ENCODE peak calls at places on chromosomes 11 and 22, in six cellular contexts. X, M, R, V, K and T are unnamed samples.

GRCh38 chr11:119975561-119976152 is 162.3 kb downstream of the TRIM29 start:
- DNase-seq in K (no peak), X (no peak), V (no peak), M (no peak), R (no peak), T (no peak)

GRCh38 chr11:12461516-12461915 is 84.1 kb downstream of the PARVA start:
- DNase-seq in R (no peak), V (no peak), M (no peak), X (no peak), K (no peak), T (no peak)

GRCh38 chr11:100681064-100681502 is 6.0 kb upstream of the ARHGAP42 start:
- DNase-seq in R (no peak), V (peak; percentile 72), M (peak; percentile 66), K (peak; percentile 47), X (peak; percentile 8), T (peak; percentile 73)

GRCh38 chr11:36684840-36685800 is 87.1 kb upstream of the RAG2 start:
- DNase-seq in X (peak; percentile 72), V (no peak), M (no peak), R (no peak), K (no peak), T (no peak)

GRCh38 chr22:40753114-40753513 is 66.0 kb downstream of the SLC25A17 start:
- DNase-seq in M (no peak), K (no peak), R (no peak), V (no peak), X (no peak), T (no peak)

GRCh38 chr11:41845066-41845465 is 385.6 kb upstream of the LRRC4C start:
- DNase-seq in V (no peak), K (no peak), M (no peak), R (no peak), X (no peak), T (no peak)

GRCh38 chr11:77630311-77630710 is 7.3 kb downstream of the CLNS1A start:
- DNase-seq in M (no peak), R (no peak), V (no peak), K (no peak), X (no peak), T (no peak)

GRCh38 chr11:122808494-122808893 is 29.8 kb upstream of the CRTAM start:
- DNase-seq in V (no peak), R (peak; percentile 78), X (no peak), K (no peak), M (no peak), T (no peak)

GRCh38 chr11:8333431-8334401 is 70.0 kb upstream of the LMO1 start:
- DNase-seq in K (no peak), X (no peak), M (no peak), R (no peak), V (peak; percentile 23), T (no peak)
- H3K4me1 ChIP-seq in K (no peaks in the 10 kb centered on the region), X (no peaks in the 10 kb centered on the region), M (peaks cover 5% of the 10 kb centered on the region), R (peaks cover 5% of the 10 kb centered on the region), V (peaks cover 16% of the 10 kb centered on the region), T (peaks cover 6% of the 10 kb centered on the region)

GRCh38 chr22:30187726-30188407 is 58.7 kb downstream of the LIF start:
- DNase-seq in X (no peak), M (no peak), K (no peak), R (no peak), V (no peak), T (no peak)
- H3K4me1 ChIP-seq in X (no peaks in the 10 kb centered on the region), M (peaks cover 6% of the 10 kb centered on the region), K (no peaks in the 10 kb centered on the region), R (no peaks in the 10 kb centered on the region), V (peaks cover 56% of the 10 kb centered on the region), T (peaks cover 11% of the 10 kb centered on the region)

GRCh38 chr11:60984616-60985015 is 13.1 kb downstream of the CD6 start:
- DNase-seq in K (no peak), R (no peak), M (no peak), V (no peak), X (no peak), T (no peak)
- H3K4me1 ChIP-seq in K (no peaks in the 10 kb centered on the region), R (no peaks in the 10 kb centered on the region), M (no peaks in the 10 kb centered on the region), V (peaks cover 6% of the 10 kb centered on the region), X (peaks cover 76% of the 10 kb centered on the region), T (no peaks in the 10 kb centered on the region)

GRCh38 chr22:28799834-28800307 is 498 bp downstream of the XBP1 start:
- DNase-seq in X (peak; percentile 30), M (peak; percentile 62), R (peak; percentile 78), V (no peak), K (peak; percentile 77), T (peak; percentile 87)
- H3K4me1 ChIP-seq in X (peaks cover 41% of the 10 kb centered on the region), M (peaks cover 17% of the 10 kb centered on the region), R (peaks cover 49% of the 10 kb centered on the region), V (peaks cover 39% of the 10 kb centered on the region), K (peaks cover 57% of the 10 kb centered on the region), T (peaks cover 50% of the 10 kb centered on the region)

DNA sequence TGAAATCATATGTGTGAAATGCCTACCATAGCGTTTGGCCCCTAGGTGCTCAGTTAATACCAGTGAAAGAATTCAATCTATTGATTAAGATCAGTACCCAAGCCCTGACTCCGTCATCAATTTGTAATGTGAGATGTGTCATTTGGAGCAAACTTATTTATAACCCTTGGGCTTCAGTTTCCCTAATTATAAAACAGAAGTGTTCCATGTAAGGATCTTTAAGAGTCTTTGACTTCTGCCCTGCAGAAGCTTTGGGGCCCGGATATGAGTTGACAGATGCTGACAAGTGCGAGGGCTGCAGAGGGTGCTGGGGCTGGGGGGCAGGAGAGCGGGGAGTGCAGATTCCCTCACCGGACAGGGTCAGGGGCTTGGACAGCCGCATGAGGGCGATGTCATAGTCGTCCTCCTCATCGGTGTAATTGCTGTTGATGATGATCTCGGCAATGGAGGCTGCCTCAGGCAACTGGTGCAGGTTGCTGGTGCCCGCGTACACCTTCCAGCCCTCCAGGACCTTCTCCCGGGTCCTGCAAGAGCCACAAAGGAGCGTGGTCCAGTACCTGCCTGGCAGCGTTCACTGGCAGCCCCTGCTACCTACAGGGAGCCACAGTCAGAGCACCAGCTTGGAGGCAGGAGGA is 20.8 kb downstream of the TMPRSS13 start:
- DNase-seq in R (no peak), K (no peak), M (peak; percentile 23), V (no peak), X (no peak), T (no peak)
- H3K4me1 ChIP-seq in R (peaks cover 14% of the 10 kb centered on the region), K (peaks cover 33% of the 10 kb centered on the region), M (peaks cover 2% of the 10 kb centered on the region), V (peaks cover 4% of the 10 kb centered on the region), X (no peaks in the 10 kb centered on the region), T (no peaks in the 10 kb centered on the region)